ENCODE peak calls at places on chromosome 15, in eight cellular contexts. M is SK-N-SH, K is transverse colon, J is spleen, R is stomach, Q is GM23338, G is H1, C is K562. V is an unnamed sample. For H3K27me3, the result is how much of the 10 kb centered on the place peaks cover.

GRCh38 chr15:48384616-48385015 is 53.4 kb downstream of the DUT start:
- DNase-seq in M (no peak), K (no peak), J (no peak), R (no peak), Q (no peak), G (no peak), C (no peak), V (no peak)

GRCh38 chr15:88989578-88989977 is 76.4 kb upstream of the MFGE8 start:
- DNase-seq in M (no peak), K (no peak), J (no peak), R (no peak), Q (no peak), G (no peak), C (no peak), V (no peak)

GRCh38 chr15:58568157-58568571 is 136.4 kb downstream of the LIPC start:
- DNase-seq in M (no peak), K (peak), J (no peak), R (peak), Q (no peak), G (peak), C (peak), V (peak)

GRCh38 chr15:97168704-97169475 is 791.6 kb upstream of the ARRDC4 start:
- DNase-seq in M (no peak), K (no peak), J (no peak), R (no peak), Q (peak), G (no peak), C (no peak), V (no peak)

GRCh38 chr15:29734917-29735572 is 87.2 kb downstream of the TJP1 start:
- DNase-seq in M (no peak), K (no peak), J (no peak), R (no peak), Q (no peak), G (no peak), C (no peak), V (no peak)

GRCh38 chr15:93366387-93367100 is 277.5 kb upstream of the RGMA start:
- DNase-seq in M (no peak), K (no peak), J (no peak), R (no peak), Q (no peak), G (no peak), C (no peak), V (no peak)

GRCh38 chr15:98000249-98001203 is 40.0 kb downstream of the ARRDC4 start:
- DNase-seq in M (no peak), K (peak), J (no peak), R (no peak), Q (no peak), G (no peak), C (no peak), V (no peak)

GRCh38 chr15:81337713-81338157 is 13.8 kb upstream of the STARD5 start:
- DNase-seq in M (no peak), K (no peak), J (no peak), R (no peak), Q (no peak), G (no peak), C (no peak), V (no peak)

GRCh38 chr15:70137975-70138374 is 40.3 kb upstream of the TLE3 start:
- DNase-seq in M (no peak), K (no peak), J (no peak), R (no peak), Q (no peak), G (no peak), C (no peak), V (no peak)

GRCh38 chr15:100123611-100124010 is 218.2 kb downstream of the ADAMTS17 start:
- DNase-seq in M (no peak), K (no peak), J (peak), R (no peak), Q (no peak), G (no peak), C (no peak), V (peak)

GRCh38 chr15:69377137-69377536 is 37.0 kb upstream of the KIF23 start:
- DNase-seq in M (no peak), K (no peak), J (no peak), R (peak), Q (no peak), G (no peak), C (no peak), V (no peak)

DNA sequence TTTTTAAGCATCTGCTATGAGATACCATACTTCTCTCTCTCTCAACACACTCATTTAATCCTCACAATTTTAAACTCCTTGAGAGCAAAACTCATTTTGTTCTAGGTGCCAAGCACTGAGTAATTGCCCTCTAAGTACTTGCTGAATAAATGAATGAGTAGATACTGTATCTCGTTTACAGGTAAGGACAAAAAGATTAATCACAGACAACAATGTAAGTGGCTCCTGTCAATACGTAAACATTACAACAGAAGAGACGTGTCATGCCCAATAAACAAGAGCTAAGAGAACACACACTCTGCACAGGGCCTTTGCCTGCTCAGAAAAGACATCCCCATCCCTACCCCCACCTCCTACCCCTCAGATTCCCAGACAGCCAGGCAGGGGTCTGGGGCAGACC is 59.8 kb downstream of the CHSY1 start:
- DNase-seq in M (no peak), K (no peak), J (no peak), R (no peak), Q (no peak), G (no peak), C (no peak), V (no peak)
- TF ChIP-seq POLR2AphosphoS5 in M (no peak), K (no peak), J (no peak), R (no peak), Q (no peak), G (no peak), C (no peak), V (no peak)

GRCh38 chr15:60844431-60845174 is 365.7 kb upstream of the ICE2 start:
- DNase-seq in M (no peak), K (peak), J (no peak), R (no peak), Q (no peak), G (no peak), C (no peak), V (no peak)

GRCh38 chr15:60844010-60844409 is 365.1 kb upstream of the ICE2 start:
- DNase-seq in M (no peak), K (no peak), J (no peak), R (no peak), Q (no peak), G (no peak), C (no peak), V (no peak)

GRCh38 chr15:60843482-60843881 is 364.5 kb upstream of the ICE2 start:
- DNase-seq in M (no peak), K (no peak), J (no peak), R (no peak), Q (no peak), G (no peak), C (no peak), V (no peak)

GRCh38 chr15:60840703-60841411 is 361.9 kb upstream of the ICE2 start:
- DNase-seq in M (no peak), K (no peak), J (no peak), R (no peak), Q (no peak), G (no peak), C (no peak), V (peak)

DNA sequence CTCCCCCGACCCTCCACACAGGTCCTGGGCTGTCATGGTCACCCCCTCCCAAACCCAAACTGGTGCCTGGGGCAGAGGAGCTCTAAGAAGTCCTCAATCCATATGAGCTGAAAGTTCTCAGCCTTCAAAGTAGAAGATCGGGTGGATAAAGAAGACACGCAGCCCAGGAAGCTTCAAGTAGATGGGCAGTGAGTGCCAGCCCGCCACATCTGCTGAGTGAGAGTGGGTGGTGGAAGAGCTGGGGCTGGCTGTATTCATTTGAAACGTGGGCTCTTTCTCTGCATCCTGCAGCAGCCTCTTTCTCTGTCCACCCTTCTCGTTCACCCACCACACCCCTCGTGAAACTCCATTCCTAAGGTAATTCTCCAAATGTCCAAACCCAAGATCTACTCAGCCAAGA is 363.8 kb upstream of the ICE2 start:
- DNase-seq in M (no peak), K (no peak), J (no peak), R (no peak), Q (no peak), G (no peak), C (no peak), V (no peak)
- H3K27me3 ChIP-seq in M (under half), K (under half), J (under half), R (under half), Q (under half), G (under half), C (under half), V (under half)

GRCh38 chr15:33201376-33202189 is 7.1 kb upstream of the FMN1 start:
- DNase-seq in M (peak), K (peak), J (peak), R (peak), Q (peak), G (peak), C (peak), V (peak)
- H3K4me3 ChIP-seq in M (peak), K (no peak), J (no peak), R (peak), Q (no peak), G (no peak), C (no peak), V (peak)

GRCh38 chr15:67839358-67839928 is 402 bp downstream of the RNU6-1 start:
- DNase-seq in M (peak), K (no peak), J (peak), R (no peak), Q (no peak), G (no peak), C (peak), V (no peak)
- TF ChIP-seq POLR2AphosphoS5 in M (no peak), K (no peak), J (no peak), R (no peak), Q (no peak), G (no peak), C (no peak), V (peak)

GRCh38 chr15:91109885-91110284 is 9.8 kb downstream of the SV2B start:
- DNase-seq in M (no peak), K (no peak), J (no peak), R (no peak), Q (no peak), G (no peak), C (no peak), V (no peak)

GRCh38 chr15:91104111-91104510 is 4.1 kb downstream of the SV2B start:
- DNase-seq in M (no peak), K (no peak), J (no peak), R (no peak), Q (no peak), G (no peak), C (no peak), V (no peak)

GRCh38 chr15:91113036-91113435 is 13.0 kb downstream of the SV2B start:
- DNase-seq in M (no peak), K (no peak), J (no peak), R (no peak), Q (peak), G (no peak), C (no peak), V (no peak)

GRCh38 chr15:91110407-91110806 is 10.3 kb downstream of the SV2B start:
- DNase-seq in M (no peak), K (no peak), J (no peak), R (no peak), Q (no peak), G (no peak), C (no peak), V (no peak)

DNA sequence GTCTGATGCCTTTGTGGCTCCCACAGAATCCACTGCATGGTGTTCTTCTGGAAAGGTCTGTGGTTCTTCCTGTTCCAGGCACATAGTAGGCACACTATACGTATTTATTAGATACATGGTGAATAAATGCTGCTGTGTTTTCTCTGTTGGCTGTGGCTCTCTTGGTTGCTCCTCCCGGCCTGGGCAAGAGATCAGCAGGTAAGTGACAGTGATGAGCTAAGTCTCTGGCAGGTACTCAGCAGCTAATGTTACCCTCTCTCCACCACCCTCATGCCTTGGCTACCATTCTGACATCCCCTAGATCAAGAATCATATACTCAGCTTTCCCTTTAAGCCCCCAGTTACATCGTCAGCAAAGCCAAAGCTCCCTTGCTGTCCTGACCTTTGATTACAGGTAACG is 8.4 kb downstream of the SV2B start:
- DNase-seq in M (no peak), K (no peak), J (no peak), R (no peak), Q (no peak), G (no peak), C (no peak), V (no peak)
- H3K27me3 ChIP-seq in M (under half), K (under half), J (under half), R (under half), Q (under half), G (under half), C (under half), V (under half)

GRCh38 chr15:37111427-37111717 is 11.0 kb upstream of the MEIS2 start:
- DNase-seq in M (no peak), K (no peak), J (no peak), R (no peak), Q (no peak), G (no peak), C (no peak), V (no peak)
- H3K4me3 ChIP-seq in M (peak), K (no peak), J (no peak), R (peak), Q (peak), G (no peak), C (peak), V (no peak)

DNA sequence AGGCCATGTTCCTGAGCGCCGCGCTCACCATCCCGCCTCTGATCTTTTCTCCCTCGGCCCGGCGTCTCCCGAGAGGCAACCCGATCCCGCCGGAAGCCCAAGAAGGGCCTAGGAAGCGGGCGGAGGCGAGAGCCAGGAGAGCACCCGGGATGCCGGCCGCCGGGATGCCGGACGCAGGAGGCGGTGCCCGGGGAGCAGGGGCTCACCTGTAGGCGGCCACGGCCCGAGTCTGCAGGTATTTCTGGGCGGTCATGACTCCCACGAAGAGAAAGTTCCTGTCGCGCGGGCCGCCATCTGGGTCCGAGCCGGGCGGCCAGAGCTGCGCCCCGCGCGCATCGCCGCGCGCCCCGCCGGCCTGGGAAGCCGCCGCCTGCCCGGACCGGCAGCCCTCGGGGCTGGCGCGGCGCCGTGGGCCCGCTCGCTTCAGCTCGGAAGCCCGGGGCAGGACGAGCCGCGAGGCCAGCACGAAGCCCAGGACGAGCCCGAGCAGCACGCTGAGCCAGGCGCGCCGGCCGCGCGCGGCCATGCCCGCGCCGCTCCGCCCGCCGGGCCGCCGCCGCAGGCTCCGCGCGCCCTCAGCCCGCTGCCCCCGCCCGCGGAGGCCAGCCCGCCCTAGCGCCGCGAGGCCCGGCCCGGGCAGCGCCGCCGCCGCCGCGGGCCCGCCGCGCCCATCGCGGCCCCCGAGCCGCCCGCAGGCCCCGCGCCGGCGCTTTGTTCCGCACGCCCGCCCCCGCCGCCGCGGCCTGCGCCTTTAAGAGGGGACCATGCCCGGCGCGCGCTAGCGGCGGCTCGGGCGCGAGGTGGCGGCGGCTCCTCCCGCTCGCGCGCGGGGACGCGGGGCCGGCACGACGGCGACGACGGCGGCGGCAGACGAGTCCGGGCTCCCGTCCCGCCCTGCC is 668 bp downstream of the CHSY1 start:
- DNase-seq in M (peak), K (no peak), J (peak), R (peak), Q (peak), G (no peak), C (peak), V (peak)
- TF ChIP-seq POLR2AphosphoS5 in M (no peak), K (no peak), J (peak), R (no peak), Q (no peak), G (no peak), C (no peak), V (no peak)

GRCh38 chr15:74955017-74955416 is 1.6 kb downstream of the RPP25 start:
- DNase-seq in M (peak), K (no peak), J (peak), R (no peak), Q (no peak), G (no peak), C (peak), V (no peak)

GRCh38 chr15:74957301-74958035 is 896 bp upstream of the RPP25 start:
- DNase-seq in M (no peak), K (peak), J (peak), R (no peak), Q (peak), G (peak), C (no peak), V (peak)

GRCh38 chr15:74955796-74956647 is 550 bp downstream of the RPP25 start:
- DNase-seq in M (peak), K (peak), J (peak), R (peak), Q (peak), G (peak), C (peak), V (peak)

GRCh38 chr15:74956648-74957300 is at the start of gene RPP25:
- DNase-seq in M (peak), K (peak), J (peak), R (peak), Q (peak), G (peak), C (peak), V (peak)

DNA sequence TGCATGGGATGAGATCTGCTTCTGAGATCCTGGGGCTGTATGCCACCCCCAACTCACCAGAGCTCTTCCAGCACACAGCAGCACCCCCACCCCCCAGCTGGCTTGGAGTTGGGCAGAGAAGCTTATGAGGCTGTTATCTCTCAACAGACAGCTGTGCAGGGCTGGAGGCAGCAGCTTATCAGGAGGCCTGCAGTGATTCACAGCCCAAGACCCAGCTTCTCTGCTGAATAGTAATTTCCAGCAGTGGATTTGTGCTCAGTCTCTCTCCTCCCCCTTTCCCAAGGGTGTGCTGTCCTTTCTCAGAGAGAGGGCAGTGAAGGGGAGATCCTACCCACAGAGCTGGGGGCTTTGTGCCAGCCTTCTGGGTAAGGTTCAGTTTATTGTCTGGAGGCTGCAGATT is 2.1 kb downstream of the RPP25 start:
- DNase-seq in M (peak), K (no peak), J (peak), R (no peak), Q (no peak), G (no peak), C (peak), V (no peak)
- H3K27me3 ChIP-seq in M (under half), K (under half), J (under half), R (under half), Q (under half), G (under half), C (under half), V (under half)

DNA sequence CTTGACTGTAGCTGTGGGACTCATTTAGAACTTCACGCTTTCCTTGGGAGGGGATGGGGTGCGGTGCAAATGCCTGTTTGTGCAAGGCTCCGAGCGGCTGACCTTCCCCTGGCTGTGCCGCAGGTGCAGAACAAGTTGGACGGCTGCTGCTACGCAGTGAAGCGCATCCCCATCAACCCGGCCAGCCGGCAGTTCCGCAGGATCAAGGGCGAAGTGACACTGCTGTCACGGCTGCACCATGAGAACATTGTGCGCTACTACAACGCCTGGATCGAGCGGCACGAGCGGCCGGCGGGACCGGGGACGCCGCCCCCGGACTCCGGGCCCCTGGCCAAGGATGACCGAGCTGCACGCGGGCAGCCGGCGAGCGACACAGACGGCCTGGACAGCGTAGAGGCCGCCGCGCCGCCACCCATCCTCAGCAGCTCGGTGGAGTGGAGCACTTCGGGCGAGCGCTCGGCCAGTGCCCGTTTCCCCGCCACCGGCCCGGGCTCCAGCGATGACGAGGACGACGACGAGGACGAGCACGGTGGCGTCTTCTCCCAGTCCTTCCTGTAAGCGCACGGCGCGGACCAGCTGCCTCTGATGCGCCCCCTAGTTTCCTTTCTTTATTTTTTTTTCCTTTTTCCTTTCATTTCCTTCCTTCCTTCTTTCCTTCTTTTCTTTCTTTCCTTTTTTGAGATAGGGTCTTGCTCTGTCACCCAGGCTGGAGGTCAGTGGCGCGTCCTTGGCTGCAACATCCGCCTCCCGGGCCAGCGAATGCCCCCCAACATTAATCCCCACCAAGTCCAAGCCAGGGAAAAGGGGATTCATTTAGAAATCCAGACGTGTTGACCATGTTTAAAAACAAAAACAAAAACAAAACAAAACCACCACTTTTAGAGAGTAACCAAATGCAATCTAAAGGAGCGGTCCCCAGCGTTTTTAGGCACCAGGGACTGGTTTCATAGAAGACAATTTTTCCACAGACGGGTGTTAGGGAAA is 42.7 kb downstream of the EIF2AK4 start:
- DNase-seq in M (peak), K (peak), J (peak), R (peak), Q (peak), G (peak), C (no peak), V (peak)
- H3K4me3 ChIP-seq in M (peak), K (peak), J (peak), R (peak), Q (peak), G (peak), C (no peak), V (peak)